ENCODE peak calls at places on chromosomes 5 and 9, in seven cellular contexts. One of them, this sample, is unnamed.

GRCh38 chr5:116037236-116037822 is 5.1 kb downstream of the ARL14EPL start:
- DNase-seq in hypothalamus: no peak
- DNase-seq in DMS153: no peak
- DNase-seq in RPMI7951: no peak
- DNase-seq in cardiac muscle cell: no peak
- DNase-seq in transverse colon: no peak
- DNase-seq in HuH-7.5: no peak
- DNase-seq in this sample: no peak

GRCh38 chr5:41414598-41414997 is 95.8 kb downstream of the PLCXD3 start:
- DNase-seq in DMS153: no peak
- DNase-seq in RPMI7951: peak; percentile 88
- DNase-seq in cardiac muscle cell: no peak
- DNase-seq in hypothalamus: no peak
- DNase-seq in HuH-7.5: peak; percentile 34
- DNase-seq in transverse colon: no peak
- DNase-seq in this sample: peak; percentile 28

GRCh38 chr5:143968071-143968878 is 156.3 kb downstream of the HMHB1 start:
- DNase-seq in DMS153: peak; percentile 16
- DNase-seq in RPMI7951: peak; percentile 51
- DNase-seq in cardiac muscle cell: peak; percentile 7
- DNase-seq in HuH-7.5: no peak
- DNase-seq in transverse colon: no peak
- DNase-seq in hypothalamus: no peak
- DNase-seq in this sample: no peak

GRCh38 chr5:161547573-161548471 is 1.3 kb upstream of the GABRB2 start:
- DNase-seq in cardiac muscle cell: peak; percentile 37
- DNase-seq in HuH-7.5: no peak
- DNase-seq in transverse colon: peak; percentile 14
- DNase-seq in DMS153: no peak
- DNase-seq in hypothalamus: no peak
- DNase-seq in RPMI7951: no peak
- DNase-seq in this sample: no peak

GRCh38 chr5:149962040-149962439 is 1.5 kb downstream of the SLC26A2 start:
- DNase-seq in hypothalamus: no peak
- DNase-seq in DMS153: no peak
- DNase-seq in cardiac muscle cell: peak; percentile 34
- DNase-seq in transverse colon: no peak
- DNase-seq in HuH-7.5: peak; percentile 41
- DNase-seq in RPMI7951: peak; percentile 67
- DNase-seq in this sample: no peak

GRCh38 chr5:172450861-172451695 is 3.2 kb downstream of the SH3PXD2B start:
- DNase-seq in cardiac muscle cell: peak; percentile 83
- DNase-seq in HuH-7.5: peak; percentile 64
- DNase-seq in hypothalamus: no peak
- DNase-seq in RPMI7951: no peak
- DNase-seq in transverse colon: peak; percentile 38
- DNase-seq in DMS153: no peak
- DNase-seq in this sample: no peak

GRCh38 chr5:82018462-82018861 is 46.6 kb downstream of the ATG10 start:
- DNase-seq in cardiac muscle cell: peak; percentile 49
- DNase-seq in hypothalamus: no peak
- DNase-seq in HuH-7.5: no peak
- DNase-seq in RPMI7951: peak; percentile 22
- DNase-seq in DMS153: no peak
- DNase-seq in transverse colon: no peak
- DNase-seq in this sample: no peak

GRCh38 chr9:21966140-21966851 is 27.9 kb downstream of the CDKN2A start:
- DNase-seq in cardiac muscle cell: no peak
- DNase-seq in DMS153: no peak
- DNase-seq in HuH-7.5: no peak
- DNase-seq in transverse colon: no peak
- DNase-seq in RPMI7951: no peak
- DNase-seq in hypothalamus: no peak
- DNase-seq in this sample: no peak

GRCh38 chr5:9861664-9862256 is 231.6 kb upstream of the TAS2R1 start:
- DNase-seq in DMS153: no peak
- DNase-seq in HuH-7.5: no peak
- DNase-seq in transverse colon: no peak
- DNase-seq in cardiac muscle cell: peak; percentile 9
- DNase-seq in RPMI7951: no peak
- DNase-seq in hypothalamus: no peak
- DNase-seq in this sample: no peak

GRCh38 chr5:10192309-10192708 is 57.4 kb downstream of the ATPSCKMT start:
- DNase-seq in transverse colon: no peak
- DNase-seq in DMS153: no peak
- DNase-seq in cardiac muscle cell: no peak
- DNase-seq in RPMI7951: no peak
- DNase-seq in HuH-7.5: no peak
- DNase-seq in hypothalamus: no peak
- DNase-seq in this sample: no peak